ENCODE peak calls at places on chromosomes 6 and 20, in ten cellular contexts. M is suprapubic skin, E is HCT116, H is transverse colon, W is endothelial cell of umbilical vein, J is sigmoid colon, G is prostate gland, K is breast epithelium, O is stomach, D is GM23338. Q is an unnamed sample.

GRCh38 chr6:14635195-14635594 is 517.6 kb downstream of the CD83 start:
- DNase-seq in W (no peak), J (no peak), D (no peak), E (no peak), M (no peak), O (peak; percentile 36), K (no peak), H (peak; percentile 57), G (no peak), Q (peak; percentile 86)

GRCh38 chr6:45613678-45614077 is 235.9 kb upstream of the SUPT3H start:
- DNase-seq in H (peak; percentile 34), J (peak; percentile 79), K (no peak), W (no peak), E (no peak), D (no peak), G (peak; percentile 78), O (no peak), M (no peak), Q (no peak)

GRCh38 chr20:15220778-15221565 is 883.6 kb upstream of the FLRT3 start:
- DNase-seq in H (no peak), J (no peak), G (peak; percentile 16), O (no peak), D (peak; percentile 23), E (no peak), M (no peak), K (no peak), W (peak; percentile 31), Q (no peak)

GRCh38 chr20:23141450-23142161 is 55.5 kb upstream of the CD93 start:
- DNase-seq in K (no peak), H (no peak), D (no peak), E (no peak), O (no peak), W (no peak), G (no peak), J (peak; percentile 19), M (peak; percentile 23), Q (no peak)

GRCh38 chr6:5331860-5332442 is 70.6 kb downstream of the FARS2 start:
- DNase-seq in G (no peak), K (no peak), E (no peak), O (no peak), J (no peak), D (no peak), H (no peak), W (no peak), M (no peak), Q (no peak)

GRCh38 chr20:64079273-64080012 is at the start of gene RGS19:
- DNase-seq in H (peak; percentile 76), K (no peak), D (peak; percentile 77), G (peak; percentile 75), W (peak; percentile 57), J (peak; percentile 85), E (no peak), O (peak; percentile 82), M (no peak), Q (peak; percentile 98)

GRCh38 chr6:117226778-117227177 is 38.6 kb upstream of the VGLL2 start:
- DNase-seq in G (no peak), H (no peak), W (no peak), M (no peak), E (no peak), J (no peak), K (no peak), D (no peak), O (no peak), Q (no peak)

GRCh38 chr20:43987018-43987417 is 72.4 kb downstream of the TOX2 start:
- DNase-seq in D (no peak), E (no peak), H (no peak), O (no peak), J (no peak), G (no peak), W (no peak), K (no peak), M (no peak), Q (no peak)

GRCh38 chr20:61280217-61280980 is 28.3 kb downstream of the CDH4 start:
- DNase-seq in J (no peak), K (no peak), G (no peak), H (no peak), D (peak; percentile 22), M (no peak), O (no peak), W (no peak), E (no peak), Q (no peak)

GRCh38 chr6:53492860-53493634 is 51.9 kb downstream of the GCLC start:
- DNase-seq in E (peak; percentile 34), D (peak; percentile 78), W (peak; percentile 74), J (no peak), H (no peak), K (no peak), M (no peak), G (peak; percentile 29), O (no peak), Q (no peak)

DNA sequence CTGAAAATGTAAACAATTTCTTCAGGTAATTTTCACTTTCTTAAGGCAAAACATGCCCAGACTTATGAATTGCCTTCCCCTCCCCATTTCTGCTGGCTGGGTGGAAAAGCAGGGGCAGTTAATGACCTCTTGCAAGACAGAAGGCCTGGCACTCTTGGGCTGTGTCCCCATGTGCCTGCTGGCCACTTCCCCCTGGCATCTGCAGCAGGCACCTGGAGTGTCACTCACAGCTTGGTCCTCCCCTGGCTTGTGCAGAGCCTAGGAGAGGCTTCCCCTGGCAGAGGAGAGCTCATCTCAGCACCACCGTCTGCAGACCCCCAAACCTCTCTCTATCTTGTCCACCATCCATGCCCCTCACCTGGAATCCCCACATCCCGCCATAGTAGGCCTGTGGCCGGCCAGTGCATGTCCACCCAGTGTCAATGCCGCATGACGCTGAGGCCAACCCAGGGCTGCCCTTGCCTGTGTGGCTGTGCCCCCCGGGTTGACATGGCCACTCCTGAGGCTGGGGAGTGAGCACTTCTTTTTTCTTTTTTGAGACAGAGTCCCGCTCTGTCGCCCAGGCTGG is 83.5 kb upstream of the SLC22A23 start:
- DNase-seq in G (no peak), J (no peak), K (no peak), E (no peak), W (no peak), H (no peak), M (no peak), O (no peak), D (no peak), Q (no peak)
- H3K4me1 ChIP-seq in G (no peaks in the 10 kb centered on the region), J (peaks cover 5% of the 10 kb centered on the region), K (no peaks in the 10 kb centered on the region), E (no peaks in the 10 kb centered on the region), W (peaks cover 8% of the 10 kb centered on the region), H (peaks cover 37% of the 10 kb centered on the region), M (peaks cover 3% of the 10 kb centered on the region), O (no peaks in the 10 kb centered on the region), D (no peaks in the 10 kb centered on the region), Q (no peaks in the 10 kb centered on the region)

GRCh38 chr6:142841915-142842314 is 103.1 kb downstream of the HIVEP2 start:
- DNase-seq in W (no peak), E (no peak), K (no peak), H (no peak), G (no peak), D (peak; percentile 52), O (no peak), J (no peak), M (no peak), Q (no peak)

GRCh38 chr6:142845143-142845571 is 99.8 kb downstream of the HIVEP2 start:
- DNase-seq in M (no peak), H (no peak), O (no peak), W (peak; percentile 45), J (no peak), G (no peak), E (no peak), D (no peak), K (no peak), Q (no peak)

GRCh38 chr6:142843344-142843743 is 101.6 kb downstream of the HIVEP2 start:
- DNase-seq in H (no peak), D (no peak), G (no peak), K (no peak), E (no peak), M (no peak), O (no peak), W (no peak), J (no peak), Q (no peak)

GRCh38 chr6:142844065-142844755 is 100.8 kb downstream of the HIVEP2 start:
- DNase-seq in E (no peak), G (no peak), M (no peak), H (no peak), O (no peak), W (no peak), J (no peak), D (no peak), K (no peak), Q (no peak)

DNA sequence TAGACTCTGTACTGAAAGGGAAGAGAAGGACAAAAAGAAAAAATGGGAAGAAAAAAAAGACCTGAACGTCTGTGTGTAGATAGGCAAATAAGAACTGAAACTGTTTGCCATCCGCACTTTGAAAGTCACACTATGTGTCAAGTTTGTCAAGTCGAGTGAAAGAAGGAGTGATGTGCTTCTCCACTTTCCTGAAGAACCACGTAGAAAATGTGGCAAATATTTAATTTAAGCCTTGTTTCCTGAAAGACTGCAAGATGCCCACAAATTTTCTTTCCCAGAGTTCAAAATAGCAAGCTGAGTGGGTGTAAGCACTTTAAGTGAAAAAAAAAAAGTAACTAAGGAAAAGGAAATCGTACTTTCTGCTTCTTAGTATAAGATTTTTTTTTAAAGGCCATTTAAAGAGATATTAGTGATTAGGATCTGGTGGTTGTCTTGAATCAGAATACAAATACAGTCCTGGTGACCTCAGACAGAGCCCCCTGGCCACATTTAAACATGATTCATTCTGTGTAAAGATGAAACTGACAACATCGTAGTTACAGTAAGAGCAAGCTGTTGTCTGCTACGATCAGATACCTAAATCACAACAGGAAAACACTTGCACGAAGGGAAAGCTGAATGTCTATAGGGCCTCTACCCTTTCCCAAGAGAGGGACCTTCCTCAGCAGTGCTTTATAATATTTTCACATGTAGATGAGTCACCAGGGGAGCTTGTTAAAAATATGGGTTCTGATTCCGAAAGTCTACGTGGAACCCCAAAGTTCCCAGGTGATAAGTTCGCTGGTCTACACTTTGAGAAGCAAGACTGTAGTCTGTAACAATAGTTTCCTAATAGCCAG is 102.3 kb downstream of the HIVEP2 start:
- DNase-seq in G (no peak), W (peak; percentile 91), H (no peak), E (no peak), M (no peak), O (no peak), D (no peak), J (no peak), K (no peak), Q (no peak)
- TF ChIP-seq POLR2AphosphoS5 in G (no peak), W (no peak), H (no peak), E (no peak), M (no peak), O (no peak), D (no peak), J (no peak), K (no peak), Q (no peak)

DNA sequence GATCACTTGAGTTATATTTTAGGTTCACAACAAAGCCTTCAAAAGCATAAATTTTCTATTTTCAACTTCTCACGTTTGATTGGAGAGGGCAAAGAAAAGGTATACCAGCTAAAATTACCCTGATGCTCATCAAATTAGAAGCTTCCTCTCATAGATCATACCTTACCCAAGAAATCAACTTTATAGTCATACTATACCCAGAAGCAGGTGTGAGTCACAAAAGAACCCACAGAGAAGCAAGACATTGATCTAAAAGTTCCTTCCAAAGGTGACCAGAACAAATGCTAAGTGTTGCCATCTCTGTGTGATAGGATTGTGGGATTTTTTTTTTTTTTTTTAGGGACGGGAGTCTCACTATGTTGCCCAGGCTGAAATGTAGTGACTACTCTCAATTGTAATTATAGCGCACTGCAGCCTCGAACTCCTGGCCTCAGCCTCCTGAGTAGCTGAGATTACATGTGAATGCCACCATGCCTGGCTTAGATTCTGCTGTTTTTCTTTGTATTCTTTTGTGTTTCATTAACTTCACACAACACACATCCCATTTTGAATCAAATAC is 3.3 kb downstream of the EIF2S2 start:
- DNase-seq in D (no peak), K (no peak), G (no peak), E (no peak), O (no peak), W (no peak), M (no peak), H (no peak), J (no peak), Q (no peak)
- H3K4me1 ChIP-seq in D (peaks cover 17% of the 10 kb centered on the region), K (peaks cover 8% of the 10 kb centered on the region), G (no peaks in the 10 kb centered on the region), E (peaks cover 7% of the 10 kb centered on the region), O (peaks cover 60% of the 10 kb centered on the region), W (peaks cover 27% of the 10 kb centered on the region), M (peaks cover 44% of the 10 kb centered on the region), H (peaks cover 46% of the 10 kb centered on the region), J (peaks cover 55% of the 10 kb centered on the region), Q (peaks cover 85% of the 10 kb centered on the region)

GRCh38 chr6:93828553-93828952 is 409.2 kb upstream of the EPHA7 start:
- DNase-seq in H (no peak), K (no peak), O (no peak), M (no peak), D (peak; percentile 51), J (no peak), W (no peak), E (no peak), G (no peak), Q (no peak)
- TF ChIP-seq POLR2AphosphoS5 in H (no peak), K (no peak), O (no peak), M (no peak), D (no peak), J (no peak), W (no peak), E (no peak), G (no peak), Q (no peak)

Q was measured in spleen.